ENCODE peak calls at places on chromosomes 2 and 18, in six cellular contexts. One of them, this sample, is unnamed.

GRCh38 chr2:165015052-165015642 is 59.8 kb upstream of the SLC38A11 start:
- DNase-seq in HFFc6: peak; percentile 62
- DNase-seq in DMS153: peak; percentile 29
- DNase-seq in KBM-7: peak; percentile 56
- DNase-seq in stimulated activated CD8-positive, alpha-beta memory T cell treated with anti-CD3 and anti-CD28 coated beads, Interleukin-7, amount 100 ng/mL, for 1 hour: no peak
- DNase-seq in upper lobe of left lung: no peak
- DNase-seq in this sample: no peak

GRCh38 chr2:136022747-136023146 is 37.3 kb upstream of the DARS1 start:
- DNase-seq in DMS153: no peak
- DNase-seq in KBM-7: peak; percentile 61
- DNase-seq in HFFc6: no peak
- DNase-seq in stimulated activated CD8-positive, alpha-beta memory T cell treated with anti-CD3 and anti-CD28 coated beads, Interleukin-7, amount 100 ng/mL, for 1 hour: no peak
- DNase-seq in upper lobe of left lung: no peak
- DNase-seq in this sample: no peak

GRCh38 chr2:67048314-67048713 is 348.8 kb upstream of the ETAA1 start:
- DNase-seq in upper lobe of left lung: no peak
- DNase-seq in HFFc6: no peak
- DNase-seq in DMS153: no peak
- DNase-seq in stimulated activated CD8-positive, alpha-beta memory T cell treated with anti-CD3 and anti-CD28 coated beads, Interleukin-7, amount 100 ng/mL, for 1 hour: no peak
- DNase-seq in KBM-7: no peak
- DNase-seq in this sample: no peak

GRCh38 chr2:28318023-28318422 is 74.6 kb upstream of the FOSL2 start:
- DNase-seq in KBM-7: no peak
- DNase-seq in DMS153: no peak
- DNase-seq in stimulated activated CD8-positive, alpha-beta memory T cell treated with anti-CD3 and anti-CD28 coated beads, Interleukin-7, amount 100 ng/mL, for 1 hour: no peak
- DNase-seq in upper lobe of left lung: no peak
- DNase-seq in HFFc6: no peak
- DNase-seq in this sample: no peak

GRCh38 chr2:229084467-229084866 is 186.6 kb downstream of the PID1 start:
- DNase-seq in upper lobe of left lung: no peak
- DNase-seq in stimulated activated CD8-positive, alpha-beta memory T cell treated with anti-CD3 and anti-CD28 coated beads, Interleukin-7, amount 100 ng/mL, for 1 hour: no peak
- DNase-seq in DMS153: no peak
- DNase-seq in HFFc6: no peak
- DNase-seq in KBM-7: no peak
- DNase-seq in this sample: no peak

GRCh38 chr2:133331437-133331836 is 236.8 kb downstream of the NCKAP5 start:
- DNase-seq in upper lobe of left lung: no peak
- DNase-seq in stimulated activated CD8-positive, alpha-beta memory T cell treated with anti-CD3 and anti-CD28 coated beads, Interleukin-7, amount 100 ng/mL, for 1 hour: no peak
- DNase-seq in DMS153: peak; percentile 91
- DNase-seq in KBM-7: no peak
- DNase-seq in HFFc6: no peak
- DNase-seq in this sample: no peak

GRCh38 chr2:40251146-40251545 is 200.7 kb downstream of the SLC8A1 start:
- DNase-seq in DMS153: peak; percentile 98
- DNase-seq in upper lobe of left lung: no peak
- DNase-seq in HFFc6: no peak
- DNase-seq in stimulated activated CD8-positive, alpha-beta memory T cell treated with anti-CD3 and anti-CD28 coated beads, Interleukin-7, amount 100 ng/mL, for 1 hour: no peak
- DNase-seq in KBM-7: no peak
- DNase-seq in this sample: no peak

GRCh38 chr18:58527116-58528010 is 101.5 kb downstream of the ALPK2 start:
- DNase-seq in DMS153: peak; percentile 59
- DNase-seq in upper lobe of left lung: no peak
- DNase-seq in stimulated activated CD8-positive, alpha-beta memory T cell treated with anti-CD3 and anti-CD28 coated beads, Interleukin-7, amount 100 ng/mL, for 1 hour: no peak
- DNase-seq in KBM-7: no peak
- DNase-seq in HFFc6: peak; percentile 17
- DNase-seq in this sample: no peak

GRCh38 chr2:152573168-152573567 is 144.1 kb downstream of the PRPF40A start:
- DNase-seq in DMS153: no peak
- DNase-seq in stimulated activated CD8-positive, alpha-beta memory T cell treated with anti-CD3 and anti-CD28 coated beads, Interleukin-7, amount 100 ng/mL, for 1 hour: no peak
- DNase-seq in KBM-7: peak; percentile 68
- DNase-seq in HFFc6: peak; percentile 90
- DNase-seq in upper lobe of left lung: no peak
- DNase-seq in this sample: no peak